ENCODE peak calls at places on chromosomes 4 and X, in eight cellular contexts. E is left ventricle myocardium inferior; H is NCI-H748 treated with DMSO at 0.1 percent for 48 hours; V is stimulated activated CD4-positive, alpha-beta T cell treated with anti-CD3 and anti-CD28 coated beads, Interleukin-1b, Interleukin-23, amount 100 ng/mL, for 24 hours; I is HEK293T; A is NCI-H1092; T is fibroblast of gingiva; O is activated CD4-positive, alpha-beta T cell treated with anti-CD3 and anti-CD28 coated beads, Interleukin-2, amount 50 U/mL, for 4 hours. D is an unnamed sample.

GRCh38 chrX:29858714-29859113 is 356.6 kb upstream of the MAGEB2 start:
- DNase-seq in H (no peak), O (no peak), E (no peak), T (peak; percentile 63), V (no peak), A (no peak), I (no peak), D (no peak)

GRCh38 chr4:142293536-142293935 is 552.6 kb downstream of the INPP4B start:
- DNase-seq in O (no peak), A (no peak), V (no peak), E (no peak), I (no peak), H (no peak), T (no peak), D (no peak)

GRCh38 chr4:169062861-169063197 is 52.8 kb upstream of the CBR4 start:
- DNase-seq in V (no peak), O (no peak), T (no peak), E (no peak), I (no peak), A (no peak), H (no peak), D (no peak)

GRCh38 chrX:115562492-115562872 is 1.5 kb downstream of the PLS3 start:
- DNase-seq in I (peak; percentile 45), H (no peak), E (no peak), T (peak; percentile 36), A (no peak), V (no peak), O (no peak), D (no peak)

GRCh38 chrX:24169211-24169610 is 19.7 kb downstream of the ZFX start:
- DNase-seq in T (no peak), E (no peak), I (no peak), O (no peak), V (no peak), A (no peak), H (no peak), D (no peak)

GRCh38 chr4:48483777-48484493 is 792 bp downstream of the SLC10A4 start:
- DNase-seq in T (no peak), V (no peak), A (no peak), O (no peak), H (no peak), E (no peak), I (no peak), D (no peak)

GRCh38 chr4:80014531-80014930 is 58.5 kb downstream of the ANTXR2 start:
- DNase-seq in I (no peak), V (no peak), E (no peak), T (no peak), A (no peak), H (no peak), O (no peak), D (no peak)

GRCh38 chrX:150508018-150508417 is 60.4 kb upstream of the MTM1 start:
- DNase-seq in T (no peak), E (no peak), H (no peak), V (no peak), A (no peak), I (no peak), O (no peak), D (no peak)

GRCh38 chr4:180618396-180618795 is 1624.8 kb upstream of the TENM3 start:
- DNase-seq in T (no peak), O (no peak), E (no peak), H (no peak), A (no peak), I (no peak), V (no peak), D (no peak)

GRCh38 chr4:152784490-152785195 is 4.9 kb downstream of the ARFIP1 start:
- DNase-seq in I (peak; percentile 69), H (no peak), A (no peak), V (no peak), O (no peak), E (no peak), T (peak; percentile 83), D (no peak)

D was measured in CD8-positive, alpha-beta T cell.